ENCODE peak calls at places on chromosomes 2 and 18, in six cellular contexts. One of them, this sample, is unnamed.

GRCh38 chr2:79723830-79724229 is 211.0 kb downstream of the CTNNA2 start:
- DNase-seq in HepG2: no peak
- DNase-seq in GM12878: no peak
- DNase-seq in WTC11: no peak
- DNase-seq in K562: no peak
- DNase-seq in H1: no peak
- DNase-seq in this sample: no peak

GRCh38 chr2:144524190-144524957 is 4.5 kb upstream of the ZEB2 start:
- DNase-seq in HepG2: no peak
- DNase-seq in GM12878: no peak
- DNase-seq in K562: peak
- DNase-seq in H1: no peak
- DNase-seq in WTC11: peak
- DNase-seq in this sample: peak

GRCh38 chr18:74265546-74266098 is 26.1 kb downstream of the CYB5A start:
- DNase-seq in WTC11: no peak
- DNase-seq in HepG2: peak
- DNase-seq in GM12878: no peak
- DNase-seq in H1: no peak
- DNase-seq in K562: no peak
- DNase-seq in this sample: no peak

GRCh38 chr2:59171019-59171418 is 929.9 kb upstream of the FANCL start:
- DNase-seq in K562: no peak
- DNase-seq in H1: no peak
- DNase-seq in HepG2: no peak
- DNase-seq in WTC11: no peak
- DNase-seq in GM12878: no peak
- DNase-seq in this sample: no peak

GRCh38 chr2:36044389-36044788 is 311.2 kb upstream of the CRIM1 start:
- DNase-seq in H1: no peak
- DNase-seq in GM12878: no peak
- DNase-seq in HepG2: no peak
- DNase-seq in WTC11: no peak
- DNase-seq in K562: no peak
- DNase-seq in this sample: no peak

GRCh38 chr2:112941753-112942653 is 31.0 kb downstream of the IL37 start:
- DNase-seq in HepG2: peak
- DNase-seq in WTC11: peak
- DNase-seq in K562: peak
- DNase-seq in GM12878: peak
- DNase-seq in H1: peak
- DNase-seq in this sample: peak

GRCh38 chr2:151484100-151484499 is 74.4 kb downstream of the RIF1 start:
- DNase-seq in HepG2: no peak
- DNase-seq in WTC11: no peak
- DNase-seq in H1: no peak
- DNase-seq in GM12878: no peak
- DNase-seq in K562: no peak
- DNase-seq in this sample: no peak

GRCh38 chr2:40463112-40463511 is 11.2 kb upstream of the SLC8A1 start:
- DNase-seq in HepG2: no peak
- DNase-seq in GM12878: no peak
- DNase-seq in K562: no peak
- DNase-seq in H1: no peak
- DNase-seq in WTC11: no peak
- DNase-seq in this sample: no peak

GRCh38 chr2:133838642-133839370 is 270.5 kb upstream of the NCKAP5 start:
- DNase-seq in HepG2: no peak
- DNase-seq in GM12878: no peak
- DNase-seq in WTC11: no peak
- DNase-seq in H1: no peak
- DNase-seq in K562: no peak
- DNase-seq in this sample: no peak

GRCh38 chr18:76827205-76827885 is 5.0 kb downstream of the ZNF236 start:
- DNase-seq in WTC11: no peak
- DNase-seq in GM12878: no peak
- DNase-seq in HepG2: no peak
- DNase-seq in K562: no peak
- DNase-seq in H1: no peak
- DNase-seq in this sample: no peak

GRCh38 chr2:102193074-102193473 is 6.3 kb downstream of the IL1RL2 start:
- DNase-seq in GM12878: no peak
- DNase-seq in K562: no peak
- DNase-seq in H1: no peak
- DNase-seq in HepG2: no peak
- DNase-seq in WTC11: no peak
- DNase-seq in this sample: no peak

GRCh38 chr2:160753331-160753654 is 259.7 kb upstream of the RBMS1 start:
- DNase-seq in HepG2: no peak
- DNase-seq in GM12878: no peak
- DNase-seq in WTC11: no peak
- DNase-seq in K562: no peak
- DNase-seq in H1: no peak
- DNase-seq in this sample: no peak

GRCh38 chr2:160752475-160753330 is 259.1 kb upstream of the RBMS1 start:
- DNase-seq in HepG2: no peak
- DNase-seq in H1: no peak
- DNase-seq in K562: no peak
- DNase-seq in WTC11: peak
- DNase-seq in GM12878: no peak
- DNase-seq in this sample: peak

GRCh38 chr2:160742679-160743078 is 249.1 kb upstream of the RBMS1 start:
- DNase-seq in WTC11: no peak
- DNase-seq in K562: no peak
- DNase-seq in HepG2: no peak
- DNase-seq in GM12878: no peak
- DNase-seq in H1: no peak
- DNase-seq in this sample: no peak

GRCh38 chr2:160751021-160751420 is 257.4 kb upstream of the RBMS1 start:
- DNase-seq in WTC11: no peak
- DNase-seq in HepG2: no peak
- DNase-seq in H1: no peak
- DNase-seq in K562: no peak
- DNase-seq in GM12878: no peak
- DNase-seq in this sample: no peak

DNA sequence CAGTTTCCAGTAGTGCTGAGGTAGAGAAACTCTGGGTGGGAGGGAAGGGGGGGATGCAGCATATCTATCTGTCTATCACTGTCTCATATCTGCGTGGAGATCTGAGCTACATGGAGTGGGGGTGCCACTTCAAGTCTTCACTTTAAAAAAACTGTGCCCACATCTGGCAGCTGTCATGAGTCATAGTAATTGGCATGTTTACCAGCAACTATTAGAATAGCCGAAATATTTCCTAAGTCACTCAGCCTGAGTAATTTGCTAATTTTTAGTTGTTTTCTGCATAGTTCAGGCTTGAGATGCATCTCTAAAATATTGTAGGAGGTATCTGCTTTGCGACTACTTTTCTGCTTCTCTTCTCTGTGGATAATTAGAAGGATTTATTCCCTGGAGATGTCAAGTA is 254.2 kb upstream of the RBMS1 start:
- DNase-seq in GM12878: no peak
- DNase-seq in WTC11: no peak
- DNase-seq in HepG2: no peak
- DNase-seq in H1: no peak
- DNase-seq in K562: no peak
- DNase-seq in this sample: no peak
- TF ChIP-seq CREB1 in GM12878: no peak
- TF ChIP-seq CREB1 in WTC11: no peak
- TF ChIP-seq CREB1 in HepG2: no peak
- TF ChIP-seq CREB1 in H1: no peak
- TF ChIP-seq CREB1 in K562: no peak
- TF ChIP-seq CREB1 in this sample: no peak

GRCh38 chr2:54308186-54308585 is 52.2 kb upstream of the TSPYL6 start:
- DNase-seq in HepG2: no peak
- DNase-seq in WTC11: no peak
- DNase-seq in GM12878: no peak
- DNase-seq in H1: no peak
- DNase-seq in K562: no peak
- DNase-seq in this sample: no peak
- TF ChIP-seq CREB1 in HepG2: no peak
- TF ChIP-seq CREB1 in WTC11: no peak
- TF ChIP-seq CREB1 in GM12878: no peak
- TF ChIP-seq CREB1 in H1: no peak
- TF ChIP-seq CREB1 in K562: no peak
- TF ChIP-seq CREB1 in this sample: no peak

GRCh38 chr2:29165362-29166236 is 50.4 kb downstream of the CLIP4 start:
- DNase-seq in H1: no peak
- DNase-seq in K562: peak
- DNase-seq in GM12878: no peak
- DNase-seq in HepG2: peak
- DNase-seq in WTC11: no peak
- DNase-seq in this sample: no peak

GRCh38 chr2:29166640-29167039 is 51.4 kb downstream of the CLIP4 start:
- DNase-seq in GM12878: no peak
- DNase-seq in HepG2: no peak
- DNase-seq in K562: no peak
- DNase-seq in H1: no peak
- DNase-seq in WTC11: no peak
- DNase-seq in this sample: no peak

GRCh38 chr2:29162204-29162928 is 47.2 kb downstream of the CLIP4 start:
- DNase-seq in H1: no peak
- DNase-seq in K562: no peak
- DNase-seq in WTC11: no peak
- DNase-seq in HepG2: no peak
- DNase-seq in GM12878: no peak
- DNase-seq in this sample: no peak

GRCh38 chr2:29164101-29164846 is 49.1 kb downstream of the CLIP4 start:
- DNase-seq in GM12878: no peak
- DNase-seq in WTC11: no peak
- DNase-seq in H1: no peak
- DNase-seq in HepG2: no peak
- DNase-seq in K562: no peak
- DNase-seq in this sample: no peak

GRCh38 chr2:29166237-29166630 is 51.0 kb downstream of the CLIP4 start:
- DNase-seq in GM12878: no peak
- DNase-seq in K562: no peak
- DNase-seq in H1: no peak
- DNase-seq in WTC11: no peak
- DNase-seq in HepG2: no peak
- DNase-seq in this sample: no peak
- TF ChIP-seq CREB1 in GM12878: no peak
- TF ChIP-seq CREB1 in K562: no peak
- TF ChIP-seq CREB1 in H1: no peak
- TF ChIP-seq CREB1 in WTC11: no peak
- TF ChIP-seq CREB1 in HepG2: no peak
- TF ChIP-seq CREB1 in this sample: no peak

DNA sequence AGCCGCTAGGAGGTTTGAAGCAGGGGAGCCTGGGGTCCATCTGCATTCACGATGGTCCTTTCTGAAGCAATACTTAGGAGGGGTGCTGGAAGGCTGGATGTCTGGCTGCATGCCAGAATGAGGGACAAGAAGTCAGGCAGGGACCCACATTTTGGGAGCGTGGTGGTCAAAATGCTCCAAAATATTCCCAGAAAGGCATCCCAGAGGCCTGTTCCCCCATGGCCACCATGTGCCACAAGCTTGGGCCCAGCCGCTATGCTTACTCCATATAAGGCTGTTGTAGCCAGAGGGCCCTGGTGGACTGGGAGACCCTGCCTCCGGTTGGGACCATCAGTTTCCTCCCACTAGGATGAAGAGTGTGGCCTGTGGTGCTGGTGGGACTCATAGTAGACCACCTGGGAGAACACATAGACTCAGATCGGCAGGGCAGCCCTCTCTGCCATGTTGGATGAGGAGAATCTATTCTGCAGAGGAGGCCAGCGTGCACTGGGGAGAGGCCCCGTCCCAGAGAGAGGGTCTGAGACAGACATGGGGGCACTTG is 3.6 kb upstream of the PROM2 start:
- DNase-seq in H1: no peak
- DNase-seq in K562: no peak
- DNase-seq in WTC11: peak
- DNase-seq in HepG2: no peak
- DNase-seq in GM12878: no peak
- DNase-seq in this sample: no peak
- TF ChIP-seq CREB1 in H1: no peak
- TF ChIP-seq CREB1 in K562: no peak
- TF ChIP-seq CREB1 in WTC11: no peak
- TF ChIP-seq CREB1 in HepG2: no peak
- TF ChIP-seq CREB1 in GM12878: no peak
- TF ChIP-seq CREB1 in this sample: no peak

GRCh38 chr18:80000877-80001276 is 12.5 kb upstream of the TXNL4A start:
- DNase-seq in GM12878: no peak
- DNase-seq in WTC11: no peak
- DNase-seq in H1: no peak
- DNase-seq in K562: no peak
- DNase-seq in HepG2: no peak
- DNase-seq in this sample: no peak

GRCh38 chr18:80004600-80005342 is 16.4 kb upstream of the TXNL4A start:
- DNase-seq in H1: no peak
- DNase-seq in HepG2: no peak
- DNase-seq in GM12878: no peak
- DNase-seq in K562: no peak
- DNase-seq in WTC11: no peak
- DNase-seq in this sample: no peak

GRCh38 chr18:80009661-80010550 is 21.5 kb upstream of the TXNL4A start:
- DNase-seq in WTC11: no peak
- DNase-seq in H1: no peak
- DNase-seq in GM12878: no peak
- DNase-seq in HepG2: no peak
- DNase-seq in K562: peak
- DNase-seq in this sample: no peak

GRCh38 chr18:80010551-80010906 is 22.2 kb upstream of the TXNL4A start:
- DNase-seq in K562: no peak
- DNase-seq in HepG2: no peak
- DNase-seq in H1: no peak
- DNase-seq in WTC11: no peak
- DNase-seq in GM12878: no peak
- DNase-seq in this sample: no peak

GRCh38 chr18:80006726-80007125 is 18.4 kb upstream of the TXNL4A start:
- DNase-seq in GM12878: no peak
- DNase-seq in H1: no peak
- DNase-seq in WTC11: no peak
- DNase-seq in HepG2: no peak
- DNase-seq in K562: no peak
- DNase-seq in this sample: peak
- TF ChIP-seq CREB1 in GM12878: no peak
- TF ChIP-seq CREB1 in H1: no peak
- TF ChIP-seq CREB1 in WTC11: no peak
- TF ChIP-seq CREB1 in HepG2: no peak
- TF ChIP-seq CREB1 in K562: no peak
- TF ChIP-seq CREB1 in this sample: no peak

DNA sequence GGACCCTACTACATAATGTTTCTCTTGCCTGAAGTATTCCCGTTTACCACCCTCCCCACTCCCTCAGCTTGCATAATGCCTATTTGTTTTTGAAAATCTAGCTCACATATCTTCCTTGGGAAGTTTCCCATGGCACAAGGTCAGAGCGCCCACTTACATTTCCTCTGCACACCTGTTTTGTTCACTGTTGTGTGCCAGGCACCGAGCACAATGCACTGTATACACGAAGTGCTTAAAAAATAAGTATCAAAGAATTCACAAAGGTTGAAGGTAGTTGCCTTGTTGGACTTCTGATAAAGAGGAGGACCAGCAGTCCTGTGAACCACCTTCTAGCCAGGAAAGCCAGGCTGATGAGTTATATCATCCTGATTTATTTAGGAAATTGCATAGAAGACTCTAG is 16.8 kb upstream of the RHOB start:
- DNase-seq in H1: no peak
- DNase-seq in K562: no peak
- DNase-seq in GM12878: no peak
- DNase-seq in HepG2: no peak
- DNase-seq in WTC11: no peak
- DNase-seq in this sample: no peak
- TF ChIP-seq CREB1 in H1: no peak
- TF ChIP-seq CREB1 in K562: no peak
- TF ChIP-seq CREB1 in GM12878: no peak
- TF ChIP-seq CREB1 in HepG2: no peak
- TF ChIP-seq CREB1 in WTC11: no peak
- TF ChIP-seq CREB1 in this sample: no peak